ENCODE peak calls at places on chromosomes 5 and 9, in five cellular contexts. One of them, this sample, is unnamed.
A peak's percentile ranks its signal among the peaks of the same experiment; 100 is the strongest.

GRCh38 chr5:543755-544674 is 19.8 kb upstream of the SLC9A3 start:
- DNase-seq in fibroblast of lung: no peak
- DNase-seq in A549: no peak
- DNase-seq in aorta: peak; percentile 77
- DNase-seq in HCT116: no peak
- DNase-seq in this sample: no peak

GRCh38 chr5:126015244-126016054 is 407.8 kb upstream of the GRAMD2B start:
- DNase-seq in fibroblast of lung: peak; percentile 42
- DNase-seq in A549: no peak
- DNase-seq in aorta: no peak
- DNase-seq in HCT116: no peak
- DNase-seq in this sample: peak; percentile 93

GRCh38 chr9:114247086-114247485 is 75.8 kb upstream of the ORM1 start:
- DNase-seq in fibroblast of lung: no peak
- DNase-seq in A549: no peak
- DNase-seq in aorta: no peak
- DNase-seq in HCT116: no peak
- DNase-seq in this sample: no peak

GRCh38 chr5:58459276-58459859 is 518 bp downstream of the PLK2 start:
- DNase-seq in fibroblast of lung: peak; percentile 40
- DNase-seq in A549: peak; percentile 47
- DNase-seq in aorta: no peak
- DNase-seq in HCT116: no peak
- DNase-seq in this sample: no peak

GRCh38 chr9:2087500-2088313 is 72.6 kb downstream of the SMARCA2 start:
- DNase-seq in fibroblast of lung: peak; percentile 64
- DNase-seq in A549: peak; percentile 58
- DNase-seq in aorta: no peak
- DNase-seq in HCT116: peak; percentile 42
- DNase-seq in this sample: peak; percentile 42

GRCh38 chr9:84294551-84294950 is 46.0 kb downstream of the SLC28A3 start:
- DNase-seq in fibroblast of lung: no peak
- DNase-seq in A549: peak; percentile 5
- DNase-seq in aorta: no peak
- DNase-seq in HCT116: no peak
- DNase-seq in this sample: no peak

GRCh38 chr5:143527808-143528207 is 124.3 kb upstream of the NR3C1 start:
- DNase-seq in fibroblast of lung: no peak
- DNase-seq in A549: no peak
- DNase-seq in aorta: no peak
- DNase-seq in HCT116: no peak
- DNase-seq in this sample: peak; percentile 68

GRCh38 chr5:80204808-80205614 is 50.8 kb downstream of the SERINC5 start:
- DNase-seq in fibroblast of lung: no peak
- DNase-seq in A549: no peak
- DNase-seq in aorta: no peak
- DNase-seq in HCT116: no peak
- DNase-seq in this sample: peak; percentile 76

GRCh38 chr9:137431416-137431931 is 8.3 kb downstream of the NOXA1 start:
- DNase-seq in fibroblast of lung: no peak
- DNase-seq in A549: no peak
- DNase-seq in aorta: peak; percentile 68
- DNase-seq in HCT116: no peak
- DNase-seq in this sample: no peak

GRCh38 chr9:133089271-133089671 is 27.5 kb downstream of the CEL start:
- DNase-seq in fibroblast of lung: no peak
- DNase-seq in A549: peak; percentile 17
- DNase-seq in aorta: no peak
- DNase-seq in HCT116: no peak
- DNase-seq in this sample: no peak

GRCh38 chr5:124783794-124784193 is 37.4 kb upstream of the ZNF608 start:
- DNase-seq in fibroblast of lung: peak; percentile 76
- DNase-seq in A549: no peak
- DNase-seq in aorta: no peak
- DNase-seq in HCT116: no peak
- DNase-seq in this sample: peak; percentile 20

GRCh38 chr5:31984691-31985090 is 189.4 kb downstream of the GOLPH3 start:
- DNase-seq in fibroblast of lung: no peak
- DNase-seq in A549: no peak
- DNase-seq in aorta: no peak
- DNase-seq in HCT116: no peak
- DNase-seq in this sample: no peak
- H3K4me1 ChIP-seq in fibroblast of lung: peaks cover 7% of the 10 kb centered on the region
- H3K4me1 ChIP-seq in A549: peaks cover 19% of the 10 kb centered on the region
- H3K4me1 ChIP-seq in aorta: no peaks in the 10 kb centered on the region
- H3K4me1 ChIP-seq in HCT116: peaks cover 27% of the 10 kb centered on the region
- H3K4me1 ChIP-seq in this sample: peaks cover 15% of the 10 kb centered on the region

GRCh38 chr9:131409458-131409992 is 15.6 kb downstream of the PRRC2B start:
- DNase-seq in fibroblast of lung: no peak
- DNase-seq in A549: no peak
- DNase-seq in aorta: no peak
- DNase-seq in HCT116: no peak
- DNase-seq in this sample: no peak
- H3K27ac ChIP-seq in fibroblast of lung: peak overlapping the region; percentile 2
- H3K27ac ChIP-seq in A549: no peak overlapping the region
- H3K27ac ChIP-seq in aorta: no peak overlapping the region
- H3K27ac ChIP-seq in HCT116: no peak overlapping the region
- H3K27ac ChIP-seq in this sample: no peak overlapping the region

GRCh38 chr9:36166150-36166927 is 2.8 kb upstream of the CCIN start:
- DNase-seq in fibroblast of lung: peak; percentile 84
- DNase-seq in A549: peak; percentile 87
- DNase-seq in aorta: peak; percentile 95
- DNase-seq in HCT116: peak; percentile 79
- DNase-seq in this sample: peak; percentile 76
- H3K4me1 ChIP-seq in fibroblast of lung: peaks cover 24% of the 10 kb centered on the region
- H3K4me1 ChIP-seq in A549: peaks cover 38% of the 10 kb centered on the region
- H3K4me1 ChIP-seq in aorta: no peaks in the 10 kb centered on the region
- H3K4me1 ChIP-seq in HCT116: peaks cover 10% of the 10 kb centered on the region
- H3K4me1 ChIP-seq in this sample: peaks cover 41% of the 10 kb centered on the region

DNA sequence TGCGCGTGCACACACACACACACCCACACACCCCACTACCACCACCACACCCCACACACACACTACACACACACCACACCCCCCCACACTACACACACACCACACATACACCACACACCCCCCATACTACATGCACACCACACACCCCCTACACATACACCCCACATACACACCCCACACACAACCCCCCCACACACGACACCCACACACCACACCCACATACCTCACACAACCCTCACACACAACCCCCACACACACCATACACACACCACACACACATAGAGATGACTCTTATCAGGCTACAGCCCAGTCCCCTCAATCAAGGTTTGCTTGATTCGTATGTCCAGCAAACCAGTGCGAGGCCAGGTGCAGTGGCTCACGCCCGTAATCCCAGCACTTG is 25.7 kb downstream of the SLC46A2 start:
- DNase-seq in fibroblast of lung: no peak
- DNase-seq in A549: no peak
- DNase-seq in aorta: no peak
- DNase-seq in HCT116: no peak
- DNase-seq in this sample: no peak
- H3K27ac ChIP-seq in fibroblast of lung: no peak overlapping the region
- H3K27ac ChIP-seq in A549: no peak overlapping the region
- H3K27ac ChIP-seq in aorta: no peak overlapping the region
- H3K27ac ChIP-seq in HCT116: no peak overlapping the region
- H3K27ac ChIP-seq in this sample: no peak overlapping the region

GRCh38 chr9:6909186-6909585 is 151.4 kb downstream of the KDM4C start:
- DNase-seq in fibroblast of lung: no peak
- DNase-seq in A549: no peak
- DNase-seq in aorta: no peak
- DNase-seq in HCT116: no peak
- DNase-seq in this sample: no peak

GRCh38 chr9:6904366-6904765 is 146.6 kb downstream of the KDM4C start:
- DNase-seq in fibroblast of lung: no peak
- DNase-seq in A549: no peak
- DNase-seq in aorta: no peak
- DNase-seq in HCT116: no peak
- DNase-seq in this sample: no peak

GRCh38 chr9:6907772-6908381 is 150.1 kb downstream of the KDM4C start:
- DNase-seq in fibroblast of lung: peak; percentile 70
- DNase-seq in A549: peak; percentile 49
- DNase-seq in aorta: no peak
- DNase-seq in HCT116: peak; percentile 24
- DNase-seq in this sample: no peak

GRCh38 chr9:6902423-6902822 is 144.7 kb downstream of the KDM4C start:
- DNase-seq in fibroblast of lung: peak; percentile 17
- DNase-seq in A549: no peak
- DNase-seq in aorta: no peak
- DNase-seq in HCT116: peak; percentile 34
- DNase-seq in this sample: peak; percentile 39

GRCh38 chr9:6905850-6906375 is 148.1 kb downstream of the KDM4C start:
- DNase-seq in fibroblast of lung: no peak
- DNase-seq in A549: no peak
- DNase-seq in aorta: no peak
- DNase-seq in HCT116: no peak
- DNase-seq in this sample: no peak
- H3K4me1 ChIP-seq in fibroblast of lung: no peaks in the 10 kb centered on the region
- H3K4me1 ChIP-seq in A549: peaks cover 12% of the 10 kb centered on the region
- H3K4me1 ChIP-seq in aorta: no peaks in the 10 kb centered on the region
- H3K4me1 ChIP-seq in HCT116: peaks cover 15% of the 10 kb centered on the region
- H3K4me1 ChIP-seq in this sample: peaks cover 4% of the 10 kb centered on the region

GRCh38 chr5:177519463-177520235 is 2.9 kb upstream of the DDX41 start:
- DNase-seq in fibroblast of lung: no peak
- DNase-seq in A549: no peak
- DNase-seq in aorta: peak; percentile 63
- DNase-seq in HCT116: no peak
- DNase-seq in this sample: no peak
- H3K27ac ChIP-seq in fibroblast of lung: no peak overlapping the region
- H3K27ac ChIP-seq in A549: no peak overlapping the region
- H3K27ac ChIP-seq in aorta: no peak overlapping the region
- H3K27ac ChIP-seq in HCT116: peak overlapping the region; percentile 12
- H3K27ac ChIP-seq in this sample: no peak overlapping the region

DNA sequence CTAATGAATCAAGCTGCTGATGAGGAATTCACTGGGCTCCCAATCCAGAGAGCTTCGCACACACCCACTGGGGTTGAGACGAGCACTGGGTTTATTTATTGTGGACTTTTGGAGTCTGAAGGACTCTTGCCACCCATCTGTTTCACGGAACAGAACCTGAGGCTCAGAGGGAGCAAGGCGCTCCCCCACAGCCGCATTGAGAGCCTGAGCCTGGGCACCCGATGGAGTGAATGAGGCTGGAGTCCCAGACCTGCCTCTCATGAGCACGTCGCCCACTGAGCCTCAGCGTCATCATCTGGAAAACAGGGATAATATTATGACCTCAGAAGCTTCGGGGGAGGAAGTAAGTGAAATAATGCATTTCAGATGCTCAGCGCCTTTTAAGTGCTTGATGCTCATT is 5.4 kb downstream of the NEK6 start:
- DNase-seq in fibroblast of lung: no peak
- DNase-seq in A549: no peak
- DNase-seq in aorta: no peak
- DNase-seq in HCT116: no peak
- DNase-seq in this sample: no peak
- H3K4me1 ChIP-seq in fibroblast of lung: peaks cover 32% of the 10 kb centered on the region
- H3K4me1 ChIP-seq in A549: peaks cover 72% of the 10 kb centered on the region
- H3K4me1 ChIP-seq in aorta: peaks cover 19% of the 10 kb centered on the region
- H3K4me1 ChIP-seq in HCT116: peaks cover 47% of the 10 kb centered on the region
- H3K4me1 ChIP-seq in this sample: peaks cover 78% of the 10 kb centered on the region

GRCh38 chr9:93183663-93184438 is at the start of gene WNK2:
- DNase-seq in fibroblast of lung: peak; percentile 9
- DNase-seq in A549: peak; percentile 24
- DNase-seq in aorta: no peak
- DNase-seq in HCT116: no peak
- DNase-seq in this sample: no peak
- H3K27ac ChIP-seq in fibroblast of lung: no peak within 1 kb of the TSS
- H3K27ac ChIP-seq in A549: peak within 1 kb of the TSS; percentile 97
- H3K27ac ChIP-seq in aorta: no peak within 1 kb of the TSS
- H3K27ac ChIP-seq in HCT116: peak within 1 kb of the TSS; percentile 47
- H3K27ac ChIP-seq in this sample: no peak within 1 kb of the TSS

GRCh38 chr5:141762316-141762715 is 80.3 kb upstream of the ARAP3 start:
- DNase-seq in fibroblast of lung: no peak
- DNase-seq in A549: no peak
- DNase-seq in aorta: no peak
- DNase-seq in HCT116: no peak
- DNase-seq in this sample: no peak
- H3K4me1 ChIP-seq in fibroblast of lung: no peaks in the 10 kb centered on the region
- H3K4me1 ChIP-seq in A549: no peaks in the 10 kb centered on the region
- H3K4me1 ChIP-seq in aorta: no peaks in the 10 kb centered on the region
- H3K4me1 ChIP-seq in HCT116: peaks cover 8% of the 10 kb centered on the region
- H3K4me1 ChIP-seq in this sample: no peaks in the 10 kb centered on the region

This sample was measured in astrocyte.